ENCODE peak calls at places on chromosomes 6 and 20, in nine cellular contexts. One of them, this sample, is unnamed.

GRCh38 chr6:142530566-142530965 is 228.8 kb downstream of the ADGRG6 start:
- DNase-seq in GM13976: no peak
- DNase-seq in pulmonary artery endothelial cell: no peak
- DNase-seq in dorsolateral prefrontal cortex: no peak
- DNase-seq in astrocyte: no peak
- DNase-seq in progenitor cell of endocrine pancreas: no peak
- DNase-seq in CD4-positive, CD25-positive, alpha-beta regulatory T cell: no peak
- DNase-seq in effector CD4-positive, alpha-beta T cell: no peak
- DNase-seq in NCI-H187: no peak
- DNase-seq in this sample: no peak

GRCh38 chr6:121851056-121851455 is 415.6 kb downstream of the GJA1 start:
- DNase-seq in GM13976: no peak
- DNase-seq in pulmonary artery endothelial cell: no peak
- DNase-seq in dorsolateral prefrontal cortex: no peak
- DNase-seq in astrocyte: no peak
- DNase-seq in progenitor cell of endocrine pancreas: no peak
- DNase-seq in CD4-positive, CD25-positive, alpha-beta regulatory T cell: no peak
- DNase-seq in effector CD4-positive, alpha-beta T cell: no peak
- DNase-seq in NCI-H187: no peak
- DNase-seq in this sample: no peak

GRCh38 chr6:166167801-166168615 is at the start of gene TBXT:
- DNase-seq in GM13976: peak
- DNase-seq in pulmonary artery endothelial cell: no peak
- DNase-seq in dorsolateral prefrontal cortex: no peak
- DNase-seq in astrocyte: no peak
- DNase-seq in progenitor cell of endocrine pancreas: peak
- DNase-seq in CD4-positive, CD25-positive, alpha-beta regulatory T cell: peak
- DNase-seq in effector CD4-positive, alpha-beta T cell: no peak
- DNase-seq in NCI-H187: no peak
- DNase-seq in this sample: peak

GRCh38 chr6:22320750-22321149 is 23.9 kb upstream of the PRL start:
- DNase-seq in GM13976: no peak
- DNase-seq in pulmonary artery endothelial cell: no peak
- DNase-seq in dorsolateral prefrontal cortex: no peak
- DNase-seq in astrocyte: peak
- DNase-seq in progenitor cell of endocrine pancreas: no peak
- DNase-seq in CD4-positive, CD25-positive, alpha-beta regulatory T cell: no peak
- DNase-seq in effector CD4-positive, alpha-beta T cell: no peak
- DNase-seq in NCI-H187: no peak
- DNase-seq in this sample: no peak

GRCh38 chr20:6178537-6178936 is 55.7 kb upstream of the FERMT1 start:
- DNase-seq in GM13976: no peak
- DNase-seq in pulmonary artery endothelial cell: no peak
- DNase-seq in dorsolateral prefrontal cortex: no peak
- DNase-seq in astrocyte: peak
- DNase-seq in progenitor cell of endocrine pancreas: no peak
- DNase-seq in CD4-positive, CD25-positive, alpha-beta regulatory T cell: no peak
- DNase-seq in effector CD4-positive, alpha-beta T cell: no peak
- DNase-seq in NCI-H187: no peak
- DNase-seq in this sample: no peak

GRCh38 chr20:38112943-38113294 is 52.2 kb downstream of the TGM2 start:
- DNase-seq in GM13976: no peak
- DNase-seq in pulmonary artery endothelial cell: no peak
- DNase-seq in dorsolateral prefrontal cortex: no peak
- DNase-seq in astrocyte: no peak
- DNase-seq in progenitor cell of endocrine pancreas: no peak
- DNase-seq in CD4-positive, CD25-positive, alpha-beta regulatory T cell: no peak
- DNase-seq in effector CD4-positive, alpha-beta T cell: no peak
- DNase-seq in NCI-H187: no peak
- DNase-seq in this sample: no peak

GRCh38 chr6:143958839-143959399 is 49.1 kb downstream of the PLAGL1 start:
- DNase-seq in GM13976: no peak
- DNase-seq in pulmonary artery endothelial cell: no peak
- DNase-seq in dorsolateral prefrontal cortex: no peak
- DNase-seq in astrocyte: no peak
- DNase-seq in progenitor cell of endocrine pancreas: no peak
- DNase-seq in CD4-positive, CD25-positive, alpha-beta regulatory T cell: no peak
- DNase-seq in effector CD4-positive, alpha-beta T cell: no peak
- DNase-seq in NCI-H187: no peak
- DNase-seq in this sample: no peak

GRCh38 chr20:58697201-58697866 is 4.7 kb downstream of the NPEPL1 start:
- DNase-seq in GM13976: no peak
- DNase-seq in pulmonary artery endothelial cell: no peak
- DNase-seq in dorsolateral prefrontal cortex: no peak
- DNase-seq in astrocyte: no peak
- DNase-seq in progenitor cell of endocrine pancreas: no peak
- DNase-seq in CD4-positive, CD25-positive, alpha-beta regulatory T cell: no peak
- DNase-seq in effector CD4-positive, alpha-beta T cell: no peak
- DNase-seq in NCI-H187: no peak
- DNase-seq in this sample: no peak

GRCh38 chr20:23533161-23533560 is 35.1 kb downstream of the CST9L start:
- DNase-seq in GM13976: no peak
- DNase-seq in pulmonary artery endothelial cell: no peak
- DNase-seq in dorsolateral prefrontal cortex: no peak
- DNase-seq in astrocyte: no peak
- DNase-seq in progenitor cell of endocrine pancreas: no peak
- DNase-seq in CD4-positive, CD25-positive, alpha-beta regulatory T cell: no peak
- DNase-seq in effector CD4-positive, alpha-beta T cell: no peak
- DNase-seq in NCI-H187: no peak
- DNase-seq in this sample: no peak

This sample was measured in germinal center.